ENCODE peak calls at places on chromosome 7, in five cellular contexts. O is K562, F is GM12878, H is H1, P is HCT116. R is an unnamed sample.

GRCh38 chr7:5248201-5248885 is 34.4 kb upstream of the SLC29A4 start:
- DNase-seq in O (peak; percentile 34), F (no peak), H (no peak), P (no peak), R (no peak)

GRCh38 chr7:45451636-45452035 is 122.5 kb upstream of the ADCY1 start:
- DNase-seq in O (no peak), F (no peak), H (no peak), P (no peak), R (no peak)

GRCh38 chr7:37833818-37834146 is 14.6 kb upstream of the NME8 start:
- DNase-seq in O (no peak), F (no peak), H (no peak), P (no peak), R (no peak)

GRCh38 chr7:16644987-16645592 is 464 bp downstream of the ANKMY2 start:
- DNase-seq in O (peak; percentile 60), F (no peak), H (no peak), P (no peak), R (no peak)

GRCh38 chr7:88202278-88202677 is 17.6 kb downstream of the SRI start:
- DNase-seq in O (no peak), F (no peak), H (no peak), P (no peak), R (no peak)

GRCh38 chr7:23333671-23334246 is 34.6 kb downstream of the MALSU1 start:
- DNase-seq in O (no peak), F (no peak), H (no peak), P (no peak), R (no peak)

GRCh38 chr7:7100432-7100849 is 81.9 kb upstream of the C1GALT1 start:
- DNase-seq in O (peak; percentile 86), F (no peak), H (peak; percentile 47), P (no peak), R (no peak)

GRCh38 chr7:78178319-78178718 is 379.7 kb downstream of the PHTF2 start:
- DNase-seq in O (no peak), F (no peak), H (no peak), P (no peak), R (no peak)

GRCh38 chr7:38215115-38215514 is 37.1 kb downstream of the STARD3NL start:
- DNase-seq in O (no peak), F (no peak), H (no peak), P (no peak), R (peak; percentile 7)

GRCh38 chr7:46953008-46953407 is 628.9 kb downstream of the TNS3 start:
- DNase-seq in O (no peak), F (no peak), H (no peak), P (no peak), R (no peak)

GRCh38 chr7:142909921-142910521 is 23.5 kb downstream of the TRPV5 start:
- DNase-seq in O (no peak), F (no peak), H (no peak), P (no peak), R (no peak)

GRCh38 chr7:144408116-144408515 is 4.6 kb upstream of the NOBOX start:
- DNase-seq in O (no peak), F (no peak), H (no peak), P (no peak), R (no peak)

GRCh38 chr7:142603870-142604448 is 145.3 kb upstream of the PRSS1 start:
- DNase-seq in O (peak; percentile 78), F (no peak), H (no peak), P (peak; percentile 53), R (peak; percentile 52)

GRCh38 chr7:110889363-110889762 is 201.6 kb upstream of the LRRN3 start:
- DNase-seq in O (no peak), F (no peak), H (no peak), P (no peak), R (no peak)

GRCh38 chr7:124930655-124931597 is 1.3 kb upstream of the POT1 start:
- DNase-seq in O (no peak), F (no peak), H (no peak), P (no peak), R (no peak)

GRCh38 chr7:21542891-21543527 is at the start of gene DNAH11:
- DNase-seq in O (peak; percentile 45), F (no peak), H (peak; percentile 33), P (no peak), R (no peak)

GRCh38 chr7:135166338-135166989 is 4.0 kb downstream of the CYREN start:
- DNase-seq in O (no peak), F (no peak), H (no peak), P (no peak), R (no peak)

GRCh38 chr7:25949672-25950487 is 202.1 kb upstream of the NFE2L3 start:
- DNase-seq in O (peak; percentile 49), F (no peak), H (no peak), P (no peak), R (peak; percentile 23)

GRCh38 chr7:100726998-100727761 is 6.2 kb upstream of the ZAN start:
- DNase-seq in O (no peak), F (no peak), H (no peak), P (no peak), R (peak; percentile 32)

GRCh38 chr7:83130623-83131545 is 31.8 kb downstream of the PCLO start:
- DNase-seq in O (no peak), F (no peak), H (no peak), P (no peak), R (no peak)

GRCh38 chr7:93715234-93715633 is 140.7 kb upstream of the CALCR start:
- DNase-seq in O (peak; percentile 56), F (no peak), H (peak; percentile 33), P (peak; percentile 28), R (peak; percentile 34)

GRCh38 chr7:102412548-102412947 is 16.4 kb downstream of the PRKRIP1 start:
- DNase-seq in O (peak; percentile 67), F (no peak), H (no peak), P (no peak), R (no peak)

GRCh38 chr7:128763541-128763940 is 12.1 kb downstream of the OPN1SW start:
- DNase-seq in O (no peak), F (no peak), H (no peak), P (no peak), R (no peak)

GRCh38 chr7:6266699-6267098 is 5.7 kb downstream of the CYTH3 start:
- DNase-seq in O (no peak), F (no peak), H (no peak), P (no peak), R (no peak)

GRCh38 chr7:134367956-134368749 is 51.4 kb upstream of the SLC35B4 start:
- DNase-seq in O (no peak), F (no peak), H (no peak), P (no peak), R (no peak)

GRCh38 chr7:28539289-28539981 is 127.1 kb downstream of the CREB5 start:
- DNase-seq in O (no peak), F (peak; percentile 96), H (no peak), P (no peak), R (no peak)

GRCh38 chr7:91993976-91994375 is 53.3 kb downstream of the AKAP9 start:
- DNase-seq in O (no peak), F (no peak), H (no peak), P (no peak), R (no peak)

GRCh38 chr7:55020481-55020871 is 1.7 kb downstream of the EGFR start:
- DNase-seq in O (no peak), F (no peak), H (no peak), P (no peak), R (no peak)

GRCh38 chr7:44267178-44267577 is 58.2 kb downstream of the CAMK2B start:
- DNase-seq in O (no peak), F (no peak), H (no peak), P (no peak), R (no peak)

GRCh38 chr7:99122762-99123161 is 21.1 kb downstream of the SMURF1 start:
- DNase-seq in O (no peak), F (no peak), H (no peak), P (no peak), R (no peak)

GRCh38 chr7:99124236-99124635 is 19.7 kb downstream of the SMURF1 start:
- DNase-seq in O (no peak), F (no peak), H (no peak), P (no peak), R (no peak)

GRCh38 chr7:99125505-99125865 is 18.4 kb downstream of the SMURF1 start:
- DNase-seq in O (no peak), F (no peak), H (no peak), P (no peak), R (no peak)

GRCh38 chr7:99124636-99125504 is 19.0 kb downstream of the SMURF1 start:
- DNase-seq in O (no peak), F (no peak), H (no peak), P (no peak), R (no peak)

DNA sequence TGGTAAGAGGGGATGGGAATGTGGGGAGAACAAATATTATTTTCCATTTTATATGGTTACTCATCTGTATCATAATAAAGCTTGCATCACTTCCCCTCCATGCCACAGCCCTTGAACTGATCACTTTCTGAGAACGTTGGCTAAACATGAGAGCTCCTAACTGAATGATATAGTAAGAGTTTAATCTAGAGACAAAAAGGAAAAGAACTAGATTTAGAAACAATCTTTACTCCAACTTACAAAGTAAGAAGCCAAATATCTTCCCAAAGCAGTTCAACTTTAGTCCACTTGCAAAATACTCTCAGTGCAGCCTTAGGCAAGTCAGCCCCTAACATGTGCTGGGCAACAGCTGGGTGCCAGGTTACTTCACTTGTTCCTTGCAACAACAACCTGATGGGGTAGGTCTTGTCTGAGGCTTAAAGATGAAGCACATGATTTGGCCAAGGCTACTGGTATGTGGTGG is 20.3 kb downstream of the SMURF1 start:
- DNase-seq in O (no peak), F (no peak), H (no peak), P (no peak), R (no peak)
- TF ChIP-seq POLR2AphosphoS5 in O (no peak), F (no peak), H (no peak), P (no peak), R (no peak)

GRCh38 chr7:1618475-1618874 is 48.6 kb upstream of the PSMG3 start:
- DNase-seq in O (no peak), F (no peak), H (no peak), P (no peak), R (no peak)
- TF ChIP-seq YY1 in O (no peak), F (no peak), H (no peak), P (no peak), R (no peak)

DNA sequence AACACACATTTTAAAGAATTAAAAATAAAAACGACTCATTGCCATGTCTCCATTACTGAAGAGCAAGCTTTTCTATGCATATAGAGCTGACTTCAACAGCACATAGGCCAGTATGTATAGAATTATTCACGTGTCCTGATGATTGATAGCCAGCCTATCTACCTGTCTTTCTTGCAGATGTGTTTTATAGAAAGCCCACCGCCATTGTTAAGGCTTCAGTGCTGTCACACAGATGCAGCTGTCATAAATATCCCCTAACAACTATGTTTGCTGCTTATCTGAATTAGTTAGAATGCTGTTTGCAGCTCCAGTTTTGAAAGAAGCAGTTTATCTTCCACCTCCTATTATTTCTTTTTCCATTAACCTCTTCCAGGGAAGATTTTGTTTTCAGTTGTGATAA is 235.9 kb downstream of the SLC25A13 start:
- DNase-seq in O (no peak), F (no peak), H (no peak), P (no peak), R (no peak)
- TF ChIP-seq CEBPB in O (no peak), F (no peak), H (no peak), P (no peak), R (no peak)

GRCh38 chr7:85102813-85103350 is 84.0 kb downstream of the SEMA3D start:
- DNase-seq in O (no peak), F (no peak), H (no peak), P (no peak), R (no peak)

GRCh38 chr7:85103352-85103751 is 83.5 kb downstream of the SEMA3D start:
- DNase-seq in O (no peak), F (no peak), H (no peak), P (peak; percentile 18), R (no peak)

GRCh38 chr7:85106719-85107118 is 80.1 kb downstream of the SEMA3D start:
- DNase-seq in O (no peak), F (no peak), H (no peak), P (no peak), R (no peak)

GRCh38 chr7:85103962-85104361 is 82.9 kb downstream of the SEMA3D start:
- DNase-seq in O (no peak), F (no peak), H (no peak), P (peak; percentile 8), R (no peak)

GRCh38 chr7:85104432-85105205 is 82.2 kb downstream of the SEMA3D start:
- DNase-seq in O (no peak), F (no peak), H (no peak), P (peak; percentile 6), R (no peak)
- TF ChIP-seq POLR2AphosphoS5 in O (no peak), F (no peak), H (no peak), P (no peak), R (no peak)